ENCODE peak calls at places on chromosome 22, in eight cellular contexts. R, W, E, X, Y, M, T and V are unnamed samples.

GRCh38 chr22:48276933-48277867 is 1514.8 kb downstream of the TBC1D22A start:
- DNase-seq in R (no peak), W (no peak), E (peak), X (peak), Y (no peak), M (no peak), T (no peak), V (no peak)

GRCh38 chr22:43946391-43946680 is 8.9 kb upstream of the SAMM50 start:
- DNase-seq in R (peak), W (no peak), E (no peak), X (no peak), Y (no peak), M (no peak), T (no peak), V (no peak)

GRCh38 chr22:31179345-31179744 is 19.4 kb downstream of the RNF185 start:
- DNase-seq in R (no peak), W (peak), E (no peak), X (no peak), Y (no peak), M (no peak), T (no peak), V (no peak)

GRCh38 chr22:38504731-38505594 is 1.1 kb downstream of the DDX17 start:
- DNase-seq in R (peak), W (peak), E (no peak), X (no peak), Y (peak), M (peak), T (peak), V (no peak)

GRCh38 chr22:42316988-42317387 is 46.5 kb upstream of the TCF20 start:
- DNase-seq in R (no peak), W (peak), E (no peak), X (no peak), Y (peak), M (no peak), T (no peak), V (no peak)

GRCh38 chr22:29626497-29627195 is 23.2 kb downstream of the NF2 start:
- DNase-seq in R (no peak), W (no peak), E (no peak), X (no peak), Y (peak), M (no peak), T (no peak), V (no peak)

GRCh38 chr22:44664149-44664548 is 37.9 kb upstream of the PRR5 start:
- DNase-seq in R (no peak), W (no peak), E (peak), X (no peak), Y (no peak), M (no peak), T (no peak), V (peak)

GRCh38 chr22:32103648-32104326 is 55.3 kb downstream of the C22orf42 start:
- DNase-seq in R (no peak), W (no peak), E (peak), X (no peak), Y (no peak), M (no peak), T (no peak), V (no peak)

GRCh38 chr22:33519140-33519973 is 400.9 kb downstream of the LARGE1 start:
- DNase-seq in R (peak), W (peak), E (peak), X (no peak), Y (peak), M (peak), T (no peak), V (peak)

GRCh38 chr22:44814266-44815098 is 62.1 kb downstream of the ARHGAP8 start:
- DNase-seq in R (no peak), W (no peak), E (no peak), X (no peak), Y (no peak), M (no peak), T (no peak), V (no peak)

GRCh38 chr22:30270841-30271240 is 4.2 kb upstream of the OSM start:
- DNase-seq in R (peak), W (no peak), E (peak), X (no peak), Y (no peak), M (no peak), T (no peak), V (no peak)

GRCh38 chr22:46300491-46300890 is 3.8 kb downstream of the GTSE1 start:
- DNase-seq in R (no peak), W (no peak), E (no peak), X (no peak), Y (no peak), M (no peak), T (no peak), V (no peak)

GRCh38 chr22:39212721-39213376 is 31.9 kb downstream of the PDGFB start:
- DNase-seq in R (peak), W (no peak), E (no peak), X (no peak), Y (peak), M (no peak), T (no peak), V (no peak)

GRCh38 chr22:26658671-26659478 is 1.5 kb downstream of the MIAT start:
- DNase-seq in R (peak), W (peak), E (no peak), X (no peak), Y (peak), M (peak), T (peak), V (peak)

GRCh38 chr22:30121988-30122387 is 41.7 kb downstream of the HORMAD2 start:
- DNase-seq in R (no peak), W (no peak), E (no peak), X (no peak), Y (no peak), M (no peak), T (no peak), V (no peak)

GRCh38 chr22:39466228-39467006 is 9.6 kb downstream of the MGAT3 start:
- DNase-seq in R (peak), W (no peak), E (no peak), X (no peak), Y (no peak), M (no peak), T (no peak), V (no peak)

GRCh38 chr22:36898690-36899089 is 14.7 kb upstream of the CSF2RB start:
- DNase-seq in R (no peak), W (no peak), E (no peak), X (no peak), Y (no peak), M (no peak), T (no peak), V (no peak)

GRCh38 chr22:44712962-44713361 is 11.0 kb downstream of the PRR5 start:
- DNase-seq in R (no peak), W (no peak), E (no peak), X (no peak), Y (no peak), M (no peak), T (no peak), V (no peak)

GRCh38 chr22:23204125-23204488 is 23.8 kb downstream of the BCR start:
- DNase-seq in R (no peak), W (no peak), E (no peak), X (no peak), Y (no peak), M (no peak), T (no peak), V (no peak)

GRCh38 chr22:25750569-25751173 is 8.7 kb downstream of the MYO18B start:
- DNase-seq in R (no peak), W (no peak), E (no peak), X (no peak), Y (no peak), M (no peak), T (no peak), V (no peak)

GRCh38 chr22:30609260-30610185 is 2.5 kb downstream of the TCN2 start:
- DNase-seq in R (peak), W (no peak), E (peak), X (no peak), Y (peak), M (no peak), T (peak), V (peak)

GRCh38 chr22:19571995-19572394 is 47.8 kb upstream of the CLDN5 start:
- DNase-seq in R (no peak), W (no peak), E (no peak), X (no peak), Y (no peak), M (no peak), T (no peak), V (no peak)

GRCh38 chr22:23764931-23765881 is 2.4 kb downstream of the C22orf15 start:
- DNase-seq in R (no peak), W (no peak), E (no peak), X (no peak), Y (no peak), M (no peak), T (no peak), V (no peak)

GRCh38 chr22:40997485-40997884 is 46.3 kb downstream of the RBX1 start:
- DNase-seq in R (no peak), W (no peak), E (no peak), X (no peak), Y (no peak), M (no peak), T (no peak), V (no peak)

GRCh38 chr22:43268261-43268660 is 74.9 kb downstream of the SCUBE1 start:
- DNase-seq in R (no peak), W (no peak), E (no peak), X (no peak), Y (no peak), M (no peak), T (no peak), V (no peak)

GRCh38 chr22:36297568-36297967 is 44.6 kb downstream of the APOL1 start:
- DNase-seq in R (no peak), W (no peak), E (no peak), X (no peak), Y (no peak), M (no peak), T (no peak), V (no peak)

GRCh38 chr22:30680998-30681770 is 13.5 kb upstream of the OSBP2 start:
- DNase-seq in R (no peak), W (no peak), E (no peak), X (no peak), Y (no peak), M (no peak), T (no peak), V (no peak)

GRCh38 chr22:36486619-36487384 is 5.4 kb upstream of the TXN2 start:
- DNase-seq in R (peak), W (peak), E (no peak), X (no peak), Y (peak), M (no peak), T (peak), V (no peak)

GRCh38 chr22:37267128-37267587 is 15.2 kb upstream of the CYTH4 start:
- DNase-seq in R (peak), W (no peak), E (no peak), X (peak), Y (peak), M (peak), T (peak), V (no peak)

GRCh38 chr22:46957521-46957920 is 195.1 kb downstream of the TBC1D22A start:
- DNase-seq in R (no peak), W (no peak), E (no peak), X (no peak), Y (no peak), M (no peak), T (no peak), V (no peak)

GRCh38 chr22:33851240-33851639 is 69.0 kb downstream of the LARGE1 start:
- DNase-seq in R (no peak), W (no peak), E (no peak), X (no peak), Y (no peak), M (no peak), T (no peak), V (no peak)

GRCh38 chr22:44211946-44212930 is 31.5 kb downstream of the PARVG start:
- DNase-seq in R (no peak), W (no peak), E (no peak), X (no peak), Y (no peak), M (no peak), T (no peak), V (no peak)

GRCh38 chr22:46078241-46079092 is 71.9 kb upstream of the PPARA start:
- DNase-seq in R (no peak), W (peak), E (peak), X (no peak), Y (peak), M (no peak), T (no peak), V (no peak)

GRCh38 chr22:17120711-17121234 is 387 bp downstream of the TMEM121B start:
- DNase-seq in R (no peak), W (no peak), E (no peak), X (peak), Y (peak), M (peak), T (no peak), V (no peak)

GRCh38 chr22:36808611-36809344 is 8.1 kb downstream of the PVALB start:
- DNase-seq in R (no peak), W (peak), E (no peak), X (no peak), Y (no peak), M (no peak), T (no peak), V (no peak)

GRCh38 chr22:40030757-40031092 is 36.0 kb downstream of the FAM83F start:
- DNase-seq in R (no peak), W (no peak), E (no peak), X (no peak), Y (no peak), M (no peak), T (no peak), V (peak)

GRCh38 chr22:30160926-30161546 is 80.8 kb downstream of the HORMAD2 start:
- DNase-seq in R (no peak), W (no peak), E (no peak), X (no peak), Y (no peak), M (no peak), T (no peak), V (no peak)